ENCODE peak calls at places on chromosomes 2 and 18, in six cellular contexts. A, Y, O, J, Z and C are unnamed samples. For H3K4me1, the result is how much of the 10 kb centered on the place peaks cover.

GRCh38 chr2:188181884-188182283 is 109.8 kb upstream of the GULP1 start:
- DNase-seq in A (no peak), Y (no peak), O (no peak), J (no peak), Z (no peak), C (no peak)

GRCh38 chr2:184598313-184599053 is at the start of gene ZNF804A:
- DNase-seq in A (no peak), Y (peak), O (peak), J (no peak), Z (peak), C (peak)

GRCh38 chr2:121804997-121805766 is 49.7 kb downstream of the TSN start:
- DNase-seq in A (no peak), Y (no peak), O (no peak), J (no peak), Z (no peak), C (no peak)

GRCh38 chr18:68394705-68395104 is 320.2 kb downstream of the TMX3 start:
- DNase-seq in A (no peak), Y (no peak), O (no peak), J (no peak), Z (no peak), C (no peak)

GRCh38 chr18:24602156-24602555 is 141.7 kb downstream of the HRH4 start:
- DNase-seq in A (no peak), Y (no peak), O (no peak), J (no peak), Z (no peak), C (no peak)

GRCh38 chr2:88521445-88522070 is 69.1 kb upstream of the FOXI3 start:
- DNase-seq in A (no peak), Y (no peak), O (no peak), J (peak), Z (no peak), C (no peak)

GRCh38 chr2:160415991-160416390 is 77.6 kb downstream of the RBMS1 start:
- DNase-seq in A (no peak), Y (no peak), O (no peak), J (no peak), Z (no peak), C (no peak)

GRCh38 chr2:72011791-72012190 is 135.9 kb downstream of the CYP26B1 start:
- DNase-seq in A (no peak), Y (no peak), O (no peak), J (no peak), Z (no peak), C (no peak)

GRCh38 chr2:217231212-217231611 is 371.3 kb upstream of the TNP1 start:
- DNase-seq in A (no peak), Y (no peak), O (no peak), J (no peak), Z (no peak), C (no peak)

GRCh38 chr2:236843604-236844003 is 242.1 kb upstream of the COPS8 start:
- DNase-seq in A (no peak), Y (no peak), O (no peak), J (no peak), Z (no peak), C (no peak)

GRCh38 chr2:200288670-200289429 is 17.6 kb upstream of the SPATS2L start:
- DNase-seq in A (peak), Y (no peak), O (no peak), J (no peak), Z (no peak), C (no peak)

GRCh38 chr2:69960821-69961220 is 610 bp downstream of the ASPRV1 start:
- DNase-seq in A (no peak), Y (no peak), O (peak), J (no peak), Z (no peak), C (no peak)

GRCh38 chr18:54798186-54798585 is 30.1 kb upstream of the RAB27B start:
- DNase-seq in A (no peak), Y (no peak), O (no peak), J (no peak), Z (no peak), C (no peak)

DNA sequence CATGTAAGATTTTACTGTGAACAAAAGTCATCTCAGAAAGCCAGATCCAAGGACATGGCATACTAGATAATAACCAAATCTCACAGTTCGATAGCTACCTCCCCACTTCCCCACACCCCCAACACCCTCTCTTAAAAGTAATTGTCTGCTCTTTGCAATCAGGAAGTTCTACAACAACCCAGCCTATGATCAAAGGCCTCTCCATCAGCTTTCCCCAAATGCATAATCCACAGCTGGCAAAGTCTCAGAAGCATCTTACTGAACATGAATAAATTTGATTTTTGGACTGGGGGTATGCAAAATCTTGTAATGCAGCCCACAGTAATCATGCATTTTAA is 69.9 kb downstream of the ANKRD44 start:
- DNase-seq in A (no peak), Y (no peak), O (no peak), J (no peak), Z (no peak), C (no peak)
- H3K4me1 ChIP-seq in A (under half), Y (half or more), O (under half), J (under half), Z (under half), C (under half)

GRCh38 chr2:104545055-104545454 is 308.9 kb upstream of the POU3F3 start:
- DNase-seq in A (no peak), Y (no peak), O (no peak), J (no peak), Z (no peak), C (no peak)
- H3K4me1 ChIP-seq in A (under half), Y (under half), O (under half), J (under half), Z (under half), C (under half)

DNA sequence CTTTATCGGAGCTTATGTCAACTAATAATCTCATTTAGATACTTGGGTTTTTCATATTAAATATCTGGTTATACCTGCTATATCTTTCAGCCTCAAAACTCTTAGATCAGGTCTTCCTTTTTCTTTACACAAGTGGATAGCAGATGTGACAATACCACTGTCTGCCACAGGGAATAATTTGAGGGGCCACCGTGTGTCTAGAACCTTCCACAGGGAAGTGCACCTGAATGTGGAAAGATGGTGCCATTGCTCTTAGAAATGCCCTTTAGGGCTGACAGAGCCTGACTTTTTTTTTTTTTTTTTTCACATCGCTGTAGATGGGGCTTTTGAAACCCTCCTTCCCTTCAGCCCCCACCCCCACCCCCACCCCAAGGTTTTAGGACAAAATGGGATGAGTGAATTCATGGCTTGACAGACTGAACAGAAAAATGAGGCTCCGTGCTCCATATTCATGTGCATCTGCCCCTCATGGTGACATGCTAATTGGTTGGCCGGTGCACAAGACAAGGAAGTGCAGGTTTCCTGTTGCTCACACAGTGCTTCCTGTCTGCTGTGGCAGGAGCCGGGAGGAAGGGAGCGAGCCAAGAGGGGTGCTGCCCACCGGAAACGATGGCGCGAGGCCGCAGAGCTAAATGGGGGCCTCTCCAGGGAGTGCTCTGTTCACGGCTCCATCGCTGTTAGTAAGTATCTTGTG is 246.0 kb downstream of the LDLRAD4 start:
- DNase-seq in A (no peak), Y (peak), O (peak), J (no peak), Z (no peak), C (peak)
- H3K4me1 ChIP-seq in A (under half), Y (under half), O (under half), J (under half), Z (under half), C (under half)

GRCh38 chr18:9181275-9181674 is 44.7 kb downstream of the ANKRD12 start:
- DNase-seq in A (no peak), Y (no peak), O (no peak), J (no peak), Z (no peak), C (no peak)

GRCh38 chr18:9182852-9183399 is 46.3 kb downstream of the ANKRD12 start:
- DNase-seq in A (no peak), Y (no peak), O (no peak), J (no peak), Z (no peak), C (no peak)

GRCh38 chr18:9188359-9189231 is 52.0 kb downstream of the ANKRD12 start:
- DNase-seq in A (no peak), Y (no peak), O (no peak), J (no peak), Z (no peak), C (no peak)

GRCh38 chr18:9184998-9185613 is 48.5 kb downstream of the ANKRD12 start:
- DNase-seq in A (no peak), Y (no peak), O (no peak), J (no peak), Z (no peak), C (no peak)
- H3K4me1 ChIP-seq in A (under half), Y (under half), O (under half), J (under half), Z (under half), C (under half)

GRCh38 chr2:36362291-36362690 is 6.7 kb downstream of the CRIM1 start:
- DNase-seq in A (no peak), Y (no peak), O (no peak), J (peak), Z (no peak), C (no peak)
- H3K4me1 ChIP-seq in A (under half), Y (half or more), O (under half), J (half or more), Z (under half), C (under half)